ENCODE peak calls at places on chromosomes 2 and 18, in six cellular contexts. T is stimulated activated CD8-positive, alpha-beta memory T cell treated with anti-CD3 and anti-CD28 coated beads, Interleukin-12 subunit alpha, Interleukin-12 subunit beta, amount 100 ng/mL, for 1 hour; I is NCI-H1092 treated with DMSO at 0.1 percent for 48 hours; K is endothelial cell; S is lung; P is activated T-helper 1 cell treated with anti-CD3 and anti-CD28 coated beads, Interleukin-2, amount 50 U/mL, for 16 hours. Q is an unnamed sample.

GRCh38 chr2:68835636-68836035 is 35.6 kb downstream of the BMP10 start:
- DNase-seq in T (no peak), I (no peak), K (no peak), S (no peak), P (no peak), Q (no peak)

GRCh38 chr2:36497570-36498163 is 100.3 kb downstream of the FEZ2 start:
- DNase-seq in T (no peak), I (no peak), K (no peak), S (no peak), P (no peak), Q (no peak)

GRCh38 chr18:76429262-76430126 is 65.5 kb downstream of the ZNF516 start:
- DNase-seq in T (no peak), I (no peak), K (no peak), S (no peak), P (no peak), Q (no peak)

GRCh38 chr18:58268849-58269248 is 224.8 kb downstream of the NEDD4L start:
- DNase-seq in T (no peak), I (no peak), K (no peak), S (no peak), P (no peak), Q (no peak)

GRCh38 chr2:181243319-181243718 is 213.9 kb upstream of the ITGA4 start:
- DNase-seq in T (no peak), I (no peak), K (no peak), S (no peak), P (no peak), Q (no peak)

GRCh38 chr2:224261316-224261715 is 140.6 kb downstream of the FAM124B start:
- DNase-seq in T (no peak), I (no peak), K (no peak), S (no peak), P (no peak), Q (no peak)

GRCh38 chr18:58661423-58661822 is 9.8 kb upstream of the MALT1 start:
- DNase-seq in T (no peak), I (no peak), K (no peak), S (no peak), P (no peak), Q (no peak)

GRCh38 chr2:186590538-186591441 is 934 bp downstream of the ITGAV start:
- DNase-seq in T (no peak), I (no peak), K (no peak), S (no peak), P (no peak), Q (peak)

GRCh38 chr18:26228562-26229260 is 2.5 kb downstream of the TAF4B start:
- DNase-seq in T (no peak), I (no peak), K (no peak), S (no peak), P (no peak), Q (no peak)

GRCh38 chr2:237035781-237036352 is 49.8 kb upstream of the COPS8 start:
- DNase-seq in T (no peak), I (no peak), K (no peak), S (no peak), P (no peak), Q (no peak)

GRCh38 chr2:70132244-70133126 is 45.2 kb downstream of the PCBP1 start:
- DNase-seq in T (no peak), I (peak), K (no peak), S (no peak), P (no peak), Q (peak)

GRCh38 chr2:206230060-206230890 is 44.2 kb upstream of the ZDBF2 start:
- DNase-seq in T (no peak), I (peak), K (no peak), S (no peak), P (no peak), Q (no peak)

GRCh38 chr2:119544075-119545031 is at the start of gene CFAP221:
- DNase-seq in T (no peak), I (peak), K (peak), S (peak), P (no peak), Q (peak)

GRCh38 chr2:108388045-108388444 is 10.3 kb downstream of the SULT1C4 start:
- DNase-seq in T (no peak), I (no peak), K (no peak), S (no peak), P (no peak), Q (no peak)

GRCh38 chr2:217436386-217436785 is 566.4 kb downstream of the TNS1 start:
- DNase-seq in T (no peak), I (no peak), K (no peak), S (no peak), P (no peak), Q (no peak)

Q was measured in SJSA1.